ENCODE peak calls at places on chromosome X, in eight cellular contexts. Z, F, X, U, O, A, E and G are unnamed samples.
A peak's percentile ranks its signal among the peaks of the same experiment; 100 is the strongest.

GRCh38 chrX:100673397-100673953 is 29.5 kb downstream of the SRPX2 start:
- DNase-seq in A (no peak), E (no peak), F (peak; percentile 78), X (no peak), Z (no peak), O (no peak), U (no peak), G (no peak)

GRCh38 chrX:116284383-116284782 is 113.8 kb downstream of the AGTR2 start:
- DNase-seq in A (no peak), X (no peak), E (no peak), O (no peak), F (no peak), Z (no peak), U (no peak), G (no peak)

GRCh38 chrX:149630681-149631292 is 805 bp downstream of the TMEM185A start:
- DNase-seq in A (no peak), E (no peak), F (peak; percentile 60), X (no peak), Z (no peak), O (no peak), U (peak; percentile 12), G (peak; percentile 49)

GRCh38 chrX:64204252-64204651 is 1.3 kb downstream of the AMER1 start:
- DNase-seq in U (no peak), O (peak; percentile 2), F (peak; percentile 2), X (no peak), E (no peak), A (no peak), Z (no peak), G (no peak)

GRCh38 chrX:47643926-47644325 is 6.4 kb downstream of the ELK1 start:
- DNase-seq in U (no peak), Z (no peak), F (peak; percentile 68), X (peak; percentile 11), A (no peak), O (no peak), E (no peak), G (no peak)

GRCh38 chrX:19017271-19017670 is 33.4 kb upstream of the PHKA2 start:
- DNase-seq in E (no peak), O (peak; percentile 2), F (peak; percentile 25), U (peak; percentile 30), A (no peak), X (peak; percentile 6), Z (peak; percentile 13), G (peak; percentile 55)

GRCh38 chrX:140141444-140142029 is 176.2 kb upstream of the CXorf66 start:
- DNase-seq in X (peak; percentile 0), E (no peak), Z (peak; percentile 51), O (peak; percentile 72), U (peak; percentile 48), F (peak; percentile 40), A (no peak), G (peak; percentile 35)

GRCh38 chrX:40543661-40544328 is 37.0 kb upstream of the ATP6AP2 start:
- DNase-seq in A (no peak), E (no peak), X (peak; percentile 4), F (peak; percentile 65), O (peak; percentile 28), Z (peak; percentile 45), U (peak; percentile 49), G (no peak)

GRCh38 chrX:70470850-70471289 is 26.2 kb downstream of the DLG3 start:
- DNase-seq in F (no peak), Z (no peak), A (no peak), X (no peak), O (no peak), E (no peak), U (no peak), G (no peak)

GRCh38 chrX:104695593-104695992 is 129.6 kb downstream of the IL1RAPL2 start:
- DNase-seq in O (no peak), F (no peak), E (no peak), U (no peak), X (no peak), A (no peak), Z (no peak), G (no peak)

GRCh38 chrX:1239681-1240142 is 27.3 kb upstream of the CRLF2 start:
- DNase-seq in X (peak; percentile 51), U (no peak), O (no peak), F (no peak), E (peak; percentile 85), Z (no peak), A (peak; percentile 33), G (no peak)

GRCh38 chrX:137654481-137654880 is 88.6 kb downstream of the ZIC3 start:
- DNase-seq in O (no peak), A (no peak), Z (no peak), U (no peak), X (no peak), E (no peak), F (no peak), G (no peak)

GRCh38 chrX:25191403-25191802 is 175.6 kb upstream of the ARX start:
- DNase-seq in E (no peak), Z (no peak), A (no peak), U (no peak), X (no peak), O (no peak), F (no peak), G (peak; percentile 1)

GRCh38 chrX:10549280-10549679 is 71.1 kb downstream of the MID1 start:
- DNase-seq in F (no peak), Z (no peak), O (no peak), E (no peak), X (no peak), U (no peak), A (no peak), G (no peak)

GRCh38 chrX:133857648-133858269 is 127.6 kb downstream of the GPC3 start:
- DNase-seq in F (no peak), U (no peak), X (no peak), O (no peak), Z (no peak), E (no peak), A (no peak), G (no peak)

GRCh38 chrX:91414710-91415109 is 19.9 kb upstream of the PABPC5 start:
- DNase-seq in E (no peak), O (no peak), U (no peak), A (no peak), Z (peak; percentile 11), F (peak; percentile 1), X (no peak), G (no peak)

GRCh38 chrX:21934414-21934813 is 6.1 kb upstream of the SMS start:
- DNase-seq in U (no peak), Z (no peak), X (no peak), A (no peak), F (no peak), O (no peak), E (no peak), G (peak; percentile 10)

GRCh38 chrX:9312922-9313867 is 151.7 kb upstream of the TBL1X start:
- DNase-seq in Z (peak; percentile 5), E (peak; percentile 69), A (peak; percentile 50), F (no peak), O (peak; percentile 33), U (peak; percentile 61), X (peak; percentile 0), G (peak; percentile 39)

GRCh38 chrX:151970661-151971060 is 3.8 kb downstream of the GABRE start:
- DNase-seq in F (peak; percentile 95), Z (no peak), U (peak; percentile 72), X (no peak), A (no peak), E (peak; percentile 84), O (no peak), G (peak; percentile 80)

GRCh38 chrX:16852617-16853179 is 17.5 kb downstream of the RBBP7 start:
- DNase-seq in F (no peak), A (no peak), U (no peak), Z (no peak), O (no peak), X (no peak), E (no peak), G (no peak)

GRCh38 chrX:81229208-81229607 is 27.3 kb downstream of the SH3BGRL start:
- DNase-seq in Z (no peak), A (no peak), E (no peak), X (no peak), F (no peak), U (no peak), O (no peak), G (no peak)

GRCh38 chrX:97517763-97518162 is 634.1 kb downstream of the RPA4 start:
- DNase-seq in A (no peak), F (no peak), O (no peak), X (no peak), U (no peak), Z (no peak), E (no peak), G (no peak)

GRCh38 chrX:114626323-114626722 is 42.4 kb downstream of the HTR2C start:
- DNase-seq in X (no peak), F (peak; percentile 43), U (peak; percentile 10), O (no peak), E (no peak), Z (no peak), A (no peak), G (peak; percentile 13)